ENCODE peak calls at places on chromosomes 13 and 19, in seven cellular contexts. One of them, this sample, is unnamed.

GRCh38 chr19:48190288-48191284 is 20.1 kb downstream of the ZSWIM9 start:
- DNase-seq in HCT116: peak; percentile 50
- DNase-seq in endothelial cell of umbilical vein: no peak
- DNase-seq in keratinocyte: peak; percentile 85
- DNase-seq in ascending aorta: no peak
- DNase-seq in fibroblast of lung: peak; percentile 96
- DNase-seq in colonic mucosa: no peak
- DNase-seq in this sample: no peak

GRCh38 chr13:24671367-24672117 is 8.7 kb upstream of the ATP12A start:
- DNase-seq in fibroblast of lung: peak; percentile 81
- DNase-seq in ascending aorta: no peak
- DNase-seq in endothelial cell of umbilical vein: peak; percentile 51
- DNase-seq in keratinocyte: peak; percentile 85
- DNase-seq in colonic mucosa: peak; percentile 77
- DNase-seq in HCT116: peak; percentile 67
- DNase-seq in this sample: no peak

GRCh38 chr19:16160943-16161560 is 12.3 kb downstream of the CIB3 start:
- DNase-seq in colonic mucosa: peak; percentile 24
- DNase-seq in ascending aorta: no peak
- DNase-seq in fibroblast of lung: peak; percentile 82
- DNase-seq in endothelial cell of umbilical vein: peak; percentile 33
- DNase-seq in keratinocyte: no peak
- DNase-seq in HCT116: peak; percentile 95
- DNase-seq in this sample: no peak

GRCh38 chr19:55305491-55305890 is 19.6 kb downstream of the TMEM150B start:
- DNase-seq in endothelial cell of umbilical vein: peak; percentile 23
- DNase-seq in HCT116: no peak
- DNase-seq in colonic mucosa: peak; percentile 40
- DNase-seq in keratinocyte: no peak
- DNase-seq in fibroblast of lung: no peak
- DNase-seq in ascending aorta: no peak
- DNase-seq in this sample: no peak

GRCh38 chr13:112642061-112642460 is 47.8 kb upstream of the ATP11A start:
- DNase-seq in keratinocyte: no peak
- DNase-seq in fibroblast of lung: no peak
- DNase-seq in ascending aorta: no peak
- DNase-seq in endothelial cell of umbilical vein: no peak
- DNase-seq in HCT116: no peak
- DNase-seq in colonic mucosa: no peak
- DNase-seq in this sample: no peak

GRCh38 chr19:38183227-38183914 is 40.7 kb downstream of the DPF1 start:
- DNase-seq in ascending aorta: no peak
- DNase-seq in HCT116: no peak
- DNase-seq in fibroblast of lung: no peak
- DNase-seq in keratinocyte: no peak
- DNase-seq in colonic mucosa: no peak
- DNase-seq in endothelial cell of umbilical vein: no peak
- DNase-seq in this sample: no peak

GRCh38 chr13:92538164-92538563 is 688.4 kb upstream of the GPC6 start:
- DNase-seq in ascending aorta: no peak
- DNase-seq in endothelial cell of umbilical vein: no peak
- DNase-seq in fibroblast of lung: no peak
- DNase-seq in colonic mucosa: no peak
- DNase-seq in keratinocyte: no peak
- DNase-seq in HCT116: no peak
- DNase-seq in this sample: no peak

GRCh38 chr19:33110201-33110910 is 21.6 kb upstream of the WDR88 start:
- DNase-seq in colonic mucosa: no peak
- DNase-seq in HCT116: no peak
- DNase-seq in ascending aorta: no peak
- DNase-seq in endothelial cell of umbilical vein: peak; percentile 24
- DNase-seq in fibroblast of lung: peak; percentile 81
- DNase-seq in keratinocyte: no peak
- DNase-seq in this sample: no peak

GRCh38 chr13:110062077-110062776 is 244.7 kb downstream of the COL4A1 start:
- DNase-seq in HCT116: no peak
- DNase-seq in ascending aorta: no peak
- DNase-seq in colonic mucosa: no peak
- DNase-seq in fibroblast of lung: peak; percentile 59
- DNase-seq in keratinocyte: no peak
- DNase-seq in endothelial cell of umbilical vein: no peak
- DNase-seq in this sample: no peak

DNA sequence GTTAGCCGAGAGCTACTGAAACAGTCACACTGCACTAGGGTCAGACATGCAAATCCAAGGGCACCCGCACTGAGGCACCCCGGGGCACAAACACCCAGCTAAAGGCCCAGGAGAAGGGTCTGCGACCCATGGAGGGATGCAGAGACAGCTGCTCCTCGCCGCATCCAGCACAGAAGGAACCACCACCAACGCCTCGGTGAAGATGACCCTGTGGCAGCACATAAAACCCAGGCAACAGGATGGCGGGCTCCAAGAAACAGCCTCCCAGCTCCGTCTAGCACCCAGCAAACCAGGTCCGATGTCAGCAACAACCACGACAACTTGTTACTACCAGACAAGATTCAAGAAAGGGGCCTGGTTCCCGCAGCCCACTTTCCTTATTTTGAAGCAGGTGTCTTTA is 82.1 kb downstream of the STK24 start:
- DNase-seq in fibroblast of lung: no peak
- DNase-seq in colonic mucosa: no peak
- DNase-seq in HCT116: no peak
- DNase-seq in endothelial cell of umbilical vein: no peak
- DNase-seq in ascending aorta: no peak
- DNase-seq in keratinocyte: no peak
- DNase-seq in this sample: no peak
- H3K27ac ChIP-seq in fibroblast of lung: no peak overlapping the region
- H3K27ac ChIP-seq in colonic mucosa: no peak overlapping the region
- H3K27ac ChIP-seq in HCT116: no peak overlapping the region
- H3K27ac ChIP-seq in endothelial cell of umbilical vein: no peak overlapping the region
- H3K27ac ChIP-seq in ascending aorta: no peak overlapping the region
- H3K27ac ChIP-seq in keratinocyte: no peak overlapping the region
- H3K27ac ChIP-seq in this sample: no peak overlapping the region

GRCh38 chr13:26759156-26759906 is 1.3 kb downstream of the GPR12 start:
- DNase-seq in keratinocyte: no peak
- DNase-seq in HCT116: no peak
- DNase-seq in ascending aorta: no peak
- DNase-seq in endothelial cell of umbilical vein: no peak
- DNase-seq in colonic mucosa: no peak
- DNase-seq in fibroblast of lung: no peak
- DNase-seq in this sample: no peak
- H3K4me3 ChIP-seq in keratinocyte: peak overlapping the region; percentile 38
- H3K4me3 ChIP-seq in HCT116: no peak overlapping the region
- H3K4me3 ChIP-seq in ascending aorta: peak overlapping the region; percentile 55
- H3K4me3 ChIP-seq in endothelial cell of umbilical vein: no peak overlapping the region
- H3K4me3 ChIP-seq in colonic mucosa: no peak overlapping the region
- H3K4me3 ChIP-seq in fibroblast of lung: no peak overlapping the region
- H3K4me3 ChIP-seq in this sample: peak overlapping the region; percentile 58

DNA sequence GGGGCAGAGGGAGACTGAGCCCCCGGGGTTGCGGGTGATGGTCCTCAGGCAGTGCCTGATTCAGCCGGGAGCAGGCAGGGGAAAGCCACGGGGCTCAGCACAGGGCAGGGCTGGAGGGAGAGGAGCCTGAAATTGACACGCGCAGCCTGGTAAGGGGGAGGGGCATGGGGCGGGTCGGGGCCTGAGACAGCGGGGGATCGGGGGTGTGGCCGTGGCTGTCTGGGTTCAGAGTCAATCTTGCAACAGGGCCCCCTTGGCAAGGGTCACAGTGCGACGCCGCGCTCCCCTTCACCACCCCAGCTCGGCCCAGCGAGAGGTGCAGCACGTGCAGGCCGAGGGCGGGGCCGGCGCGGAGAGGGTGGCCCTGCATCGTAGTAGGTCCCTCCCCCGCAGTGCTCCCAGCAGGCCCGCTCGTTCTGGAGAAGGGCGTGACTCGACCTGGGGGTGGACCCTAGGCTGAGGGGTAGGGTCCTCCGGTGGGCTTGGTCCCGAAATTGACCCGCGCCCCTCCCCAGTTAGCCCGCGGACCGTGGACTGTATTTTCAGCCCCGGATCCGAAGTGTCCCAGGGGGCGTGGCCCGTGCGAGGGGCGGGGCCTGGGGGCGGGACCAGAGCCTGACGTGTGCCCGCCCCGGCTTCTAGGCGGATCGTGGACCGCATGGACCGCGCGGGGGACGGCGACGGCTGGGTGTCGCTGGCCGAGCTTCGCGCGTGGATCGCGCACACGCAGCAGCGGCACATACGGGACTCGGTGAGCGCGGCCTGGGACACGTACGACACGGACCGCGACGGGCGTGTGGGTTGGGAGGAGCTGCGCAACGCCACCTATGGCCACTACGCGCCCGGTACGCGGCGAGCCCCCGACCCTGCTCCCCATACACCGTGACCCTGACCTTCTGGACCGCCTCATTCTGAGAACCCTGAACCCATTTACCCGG is 6.0 kb downstream of the RCN3 start:
- DNase-seq in ascending aorta: no peak
- DNase-seq in fibroblast of lung: peak; percentile 54
- DNase-seq in keratinocyte: no peak
- DNase-seq in endothelial cell of umbilical vein: peak; percentile 85
- DNase-seq in colonic mucosa: peak; percentile 61
- DNase-seq in HCT116: no peak
- DNase-seq in this sample: no peak
- TF ChIP-seq CTCF in ascending aorta: no peak
- TF ChIP-seq CTCF in fibroblast of lung: no peak
- TF ChIP-seq CTCF in keratinocyte: peak; percentile 27
- TF ChIP-seq CTCF in endothelial cell of umbilical vein: peak; percentile 32
- TF ChIP-seq CTCF in colonic mucosa: no peak
- TF ChIP-seq CTCF in HCT116: no peak
- TF ChIP-seq CTCF in this sample: no peak

DNA sequence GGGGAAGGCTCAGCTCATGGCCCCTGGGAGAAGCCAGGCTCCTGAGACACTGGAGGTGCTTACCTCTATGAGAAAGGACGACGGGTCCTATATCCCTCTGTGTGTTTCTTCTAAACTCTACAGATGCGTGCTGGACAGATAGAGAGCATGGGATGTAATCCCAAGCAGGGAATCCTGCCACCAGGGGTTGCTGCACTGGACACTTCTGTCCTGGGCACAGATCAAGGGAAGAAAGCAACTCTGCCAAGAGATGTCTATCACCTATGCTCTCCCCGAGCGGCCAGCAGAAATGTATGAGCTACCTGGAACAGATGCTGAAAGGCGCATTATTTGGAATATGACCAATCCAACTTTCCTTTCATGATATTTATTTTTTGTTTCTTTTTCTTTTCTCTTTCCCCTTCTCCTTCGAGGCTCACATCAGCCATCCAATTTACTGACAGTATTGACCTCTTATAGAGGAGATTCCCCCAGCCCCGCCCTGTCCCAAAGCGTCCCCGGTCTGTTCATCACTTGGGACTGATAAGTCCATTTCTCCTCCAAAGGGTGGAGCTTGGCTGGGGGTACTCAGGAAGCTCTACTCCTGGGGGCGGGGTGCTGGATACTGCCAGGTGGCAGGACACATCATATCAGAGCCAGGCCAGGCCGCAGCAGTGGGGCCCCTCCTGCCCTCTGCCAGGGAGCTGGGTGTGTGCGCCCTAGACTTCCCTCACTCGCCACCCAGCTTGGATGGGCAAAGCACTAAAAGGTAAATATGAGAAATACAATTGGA is 34.2 kb downstream of the TSHZ3 start:
- DNase-seq in colonic mucosa: no peak
- DNase-seq in endothelial cell of umbilical vein: no peak
- DNase-seq in HCT116: no peak
- DNase-seq in keratinocyte: no peak
- DNase-seq in fibroblast of lung: no peak
- DNase-seq in ascending aorta: no peak
- DNase-seq in this sample: no peak
- H3K27ac ChIP-seq in colonic mucosa: no peak overlapping the region
- H3K27ac ChIP-seq in endothelial cell of umbilical vein: no peak overlapping the region
- H3K27ac ChIP-seq in HCT116: no peak overlapping the region
- H3K27ac ChIP-seq in keratinocyte: no peak overlapping the region
- H3K27ac ChIP-seq in fibroblast of lung: no peak overlapping the region
- H3K27ac ChIP-seq in ascending aorta: no peak overlapping the region
- H3K27ac ChIP-seq in this sample: no peak overlapping the region

GRCh38 chr19:6589711-6590457 is 1.1 kb downstream of the CD70 start:
- DNase-seq in ascending aorta: no peak
- DNase-seq in keratinocyte: no peak
- DNase-seq in colonic mucosa: no peak
- DNase-seq in HCT116: no peak
- DNase-seq in endothelial cell of umbilical vein: no peak
- DNase-seq in fibroblast of lung: no peak
- DNase-seq in this sample: no peak
- H3K4me3 ChIP-seq in ascending aorta: peak overlapping the region; percentile 12
- H3K4me3 ChIP-seq in keratinocyte: peak overlapping the region; percentile 7
- H3K4me3 ChIP-seq in colonic mucosa: no peak overlapping the region
- H3K4me3 ChIP-seq in HCT116: no peak overlapping the region
- H3K4me3 ChIP-seq in endothelial cell of umbilical vein: no peak overlapping the region
- H3K4me3 ChIP-seq in fibroblast of lung: no peak overlapping the region
- H3K4me3 ChIP-seq in this sample: peak overlapping the region; percentile 51

This sample was measured in thoracic aorta.